ENCODE peak calls at places on chromosomes 11 and 22, in five cellular contexts. U, B, Q, V and O are unnamed samples.

GRCh38 chr22:41302016-41302767 is 867 bp downstream of the ZC3H7B start:
- DNase-seq in U (no peak), B (peak), Q (no peak), V (no peak), O (no peak)

GRCh38 chr22:20906387-20906767 is 10.8 kb upstream of the CRKL start:
- DNase-seq in U (no peak), B (no peak), Q (no peak), V (no peak), O (no peak)

GRCh38 chr11:128860571-128861361 is 6.3 kb downstream of the KCNJ1 start:
- DNase-seq in U (no peak), B (no peak), Q (no peak), V (no peak), O (no peak)

GRCh38 chr11:95404370-95404769 is 173.4 kb upstream of the SESN3 start:
- DNase-seq in U (no peak), B (no peak), Q (no peak), V (no peak), O (peak)

GRCh38 chr11:111417011-111417765 is 38.1 kb upstream of the POU2AF1 start:
- DNase-seq in U (no peak), B (no peak), Q (peak), V (peak), O (no peak)

GRCh38 chr11:35330924-35331323 is 88.4 kb downstream of the SLC1A2 start:
- DNase-seq in U (no peak), B (no peak), Q (no peak), V (no peak), O (no peak)

GRCh38 chr11:44430140-44430539 is 120.2 kb upstream of the ALX4 start:
- DNase-seq in U (no peak), B (no peak), Q (no peak), V (peak), O (no peak)

GRCh38 chr22:30435674-30436126 is 10.1 kb downstream of the MTFP1 start:
- DNase-seq in U (peak), B (peak), Q (no peak), V (no peak), O (no peak)

GRCh38 chr11:109193880-109194279 is 228.1 kb upstream of the C11orf87 start:
- DNase-seq in U (no peak), B (no peak), Q (no peak), V (no peak), O (no peak)

GRCh38 chr22:20965888-20966855 is 883 bp upstream of the AIFM3 start:
- DNase-seq in U (no peak), B (no peak), Q (no peak), V (no peak), O (no peak)

GRCh38 chr11:12482839-12483238 is 105.5 kb downstream of the PARVA start:
- DNase-seq in U (no peak), B (no peak), Q (no peak), V (no peak), O (no peak)

GRCh38 chr11:130300567-130300966 is 14.2 kb downstream of the ZBTB44 start:
- DNase-seq in U (no peak), B (no peak), Q (no peak), V (no peak), O (no peak)

GRCh38 chr22:22818861-22819855 is 68.5 kb upstream of the IGLL5 start:
- DNase-seq in U (no peak), B (no peak), Q (no peak), V (no peak), O (no peak)

GRCh38 chr11:119608201-119608600 is 120.8 kb downstream of the NECTIN1 start:
- DNase-seq in U (no peak), B (no peak), Q (no peak), V (no peak), O (no peak)

GRCh38 chr11:133785795-133786194 is 59.5 kb downstream of the SPATA19 start:
- DNase-seq in U (no peak), B (no peak), Q (no peak), V (no peak), O (no peak)

GRCh38 chr11:133790995-133791394 is 54.3 kb downstream of the SPATA19 start:
- DNase-seq in U (no peak), B (no peak), Q (no peak), V (no peak), O (no peak)

GRCh38 chr11:133782116-133782725 is 63.1 kb downstream of the SPATA19 start:
- DNase-seq in U (no peak), B (no peak), Q (no peak), V (no peak), O (no peak)

GRCh38 chr11:133784359-133784758 is 61.0 kb downstream of the SPATA19 start:
- DNase-seq in U (no peak), B (no peak), Q (no peak), V (no peak), O (no peak)

GRCh38 chr11:133787379-133788103 is 57.8 kb downstream of the SPATA19 start:
- DNase-seq in U (no peak), B (no peak), Q (no peak), V (no peak), O (no peak)
- H3K4me3 ChIP-seq in U (peak), B (no peak), Q (no peak), V (no peak), O (no peak)

GRCh38 chr11:68870470-68870869 is 28.8 kb upstream of the CPT1A start:
- DNase-seq in U (no peak), B (no peak), Q (no peak), V (no peak), O (no peak)
- TF ChIP-seq CTCF in U (no peak), B (no peak), Q (peak), V (no peak), O (peak)

GRCh38 chr11:48101044-48101733 is 115.4 kb upstream of the OR4B1 start:
- DNase-seq in U (no peak), B (no peak), Q (no peak), V (no peak), O (no peak)
- H3K4me3 ChIP-seq in U (no peak), B (no peak), Q (no peak), V (no peak), O (no peak)

GRCh38 chr11:104873252-104873651 is 25.0 kb downstream of the CASP12 start:
- DNase-seq in U (no peak), B (no peak), Q (no peak), V (no peak), O (no peak)
- TF ChIP-seq CTCF in U (no peak), B (no peak), Q (no peak), V (no peak), O (peak)

GRCh38 chr11:69648679-69649575 is 8.0 kb downstream of the CCND1 start:
- DNase-seq in U (no peak), B (no peak), Q (no peak), V (no peak), O (no peak)

GRCh38 chr11:69649576-69649900 is 8.6 kb downstream of the CCND1 start:
- DNase-seq in U (no peak), B (no peak), Q (no peak), V (no peak), O (no peak)

GRCh38 chr11:69647349-69647748 is 6.4 kb downstream of the CCND1 start:
- DNase-seq in U (no peak), B (no peak), Q (no peak), V (no peak), O (no peak)

GRCh38 chr11:69646493-69647201 is 5.7 kb downstream of the CCND1 start:
- DNase-seq in U (no peak), B (no peak), Q (no peak), V (no peak), O (no peak)

GRCh38 chr11:69647761-69648497 is 7.0 kb downstream of the CCND1 start:
- DNase-seq in U (no peak), B (no peak), Q (no peak), V (no peak), O (no peak)
- H3K4me3 ChIP-seq in U (no peak), B (no peak), Q (no peak), V (no peak), O (no peak)

DNA sequence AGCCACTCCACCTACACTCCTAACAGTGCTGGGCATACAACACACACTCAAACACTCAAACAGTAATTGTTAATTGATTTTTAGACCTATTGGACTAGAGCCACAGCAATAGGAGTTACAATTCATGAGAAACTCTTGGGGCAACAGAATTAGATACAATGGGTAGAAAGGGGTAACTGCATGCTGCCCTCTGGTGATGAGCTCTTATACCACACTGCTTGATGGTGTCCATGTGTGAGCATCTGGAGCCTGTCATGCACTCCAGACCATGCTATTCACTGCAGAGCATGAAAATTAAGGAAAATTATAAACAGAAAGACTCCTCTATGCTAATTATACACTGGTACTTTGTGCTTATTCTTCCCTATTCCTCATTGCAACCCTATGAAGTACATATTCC is 975.5 kb upstream of the CCDC90B start:
- DNase-seq in U (no peak), B (no peak), Q (peak), V (peak), O (no peak)
- TF ChIP-seq CTCF in U (peak), B (no peak), Q (peak), V (peak), O (peak)

GRCh38 chr11:125092669-125093068 is 18.8 kb downstream of the TMEM218 start:
- DNase-seq in U (no peak), B (no peak), Q (no peak), V (no peak), O (no peak)
- H3K4me3 ChIP-seq in U (no peak), B (no peak), Q (no peak), V (no peak), O (no peak)